ENCODE peak calls at places on chromosomes 5 and 9, in six cellular contexts. X is stomach, R is left ventricle myocardium inferior, B is IMR-90, J is upper lobe of right lung, N is psoas muscle. D is an unnamed sample. For H3K9me3, the result is how much of the 10 kb centered on the place peaks cover.

GRCh38 chr9:88777498-88778312 is 213.6 kb upstream of the S1PR3 start:
- DNase-seq in X (no peak), R (peak), B (peak), J (no peak), N (peak), D (no peak)

GRCh38 chr5:131974622-131974955 is 29.1 kb upstream of the MEIKIN start:
- DNase-seq in X (no peak), R (no peak), B (no peak), J (no peak), N (no peak), D (no peak)

GRCh38 chr5:139698461-139699146 is 50.5 kb downstream of the CXXC5 start:
- DNase-seq in X (peak), R (peak), B (peak), J (peak), N (peak), D (peak)

GRCh38 chr9:95336281-95336680 is 18.8 kb upstream of the FANCC start:
- DNase-seq in X (no peak), R (no peak), B (no peak), J (no peak), N (no peak), D (peak)

GRCh38 chr9:117936185-117936758 is 232.1 kb downstream of the TLR4 start:
- DNase-seq in X (no peak), R (no peak), B (no peak), J (no peak), N (no peak), D (no peak)

GRCh38 chr5:10335711-10336470 is 17.6 kb upstream of the MARCHF6 start:
- DNase-seq in X (no peak), R (no peak), B (no peak), J (no peak), N (no peak), D (peak)

GRCh38 chr5:178206166-178207101 is 2.1 kb downstream of the HNRNPAB start:
- DNase-seq in X (no peak), R (no peak), B (peak), J (no peak), N (no peak), D (peak)

GRCh38 chr9:109416135-109416706 is 81.9 kb downstream of the PTPN3 start:
- DNase-seq in X (no peak), R (no peak), B (no peak), J (no peak), N (no peak), D (no peak)

GRCh38 chr5:178433273-178433775 is 156.9 kb downstream of the COL23A1 start:
- DNase-seq in X (no peak), R (no peak), B (no peak), J (no peak), N (no peak), D (peak)

GRCh38 chr9:125443367-125443766 is 181.7 kb downstream of the GAPVD1 start:
- DNase-seq in X (no peak), R (no peak), B (no peak), J (no peak), N (no peak), D (no peak)

GRCh38 chr9:134807726-134808125 is 72.9 kb upstream of the FCN2 start:
- DNase-seq in X (no peak), R (no peak), B (peak), J (no peak), N (no peak), D (no peak)

GRCh38 chr5:133026664-133027153 is 360 bp upstream of the ZCCHC10 start:
- DNase-seq in X (no peak), R (no peak), B (no peak), J (no peak), N (no peak), D (no peak)

GRCh38 chr5:10248378-10249260 is 1.1 kb downstream of the ATPSCKMT start:
- DNase-seq in X (no peak), R (no peak), B (no peak), J (no peak), N (no peak), D (peak)

GRCh38 chr5:173328896-173329369 is 719 bp upstream of the STC2 start:
- DNase-seq in X (no peak), R (no peak), B (peak), J (no peak), N (no peak), D (peak)

GRCh38 chr5:133111299-133111698 is 59.5 kb downstream of the HSPA4 start:
- DNase-seq in X (peak), R (peak), B (peak), J (peak), N (peak), D (peak)

GRCh38 chr5:16791036-16791705 is 144.9 kb downstream of the MYO10 start:
- DNase-seq in X (no peak), R (no peak), B (peak), J (no peak), N (no peak), D (no peak)

GRCh38 chr9:127801955-127802575 is 617 bp upstream of the FPGS start:
- DNase-seq in X (no peak), R (no peak), B (no peak), J (no peak), N (no peak), D (no peak)
- TF ChIP-seq CTCF in X (no peak), R (peak), B (no peak), J (no peak), N (no peak), D (peak)

GRCh38 chr9:18014556-18014955 is 435.7 kb downstream of the SH3GL2 start:
- DNase-seq in X (no peak), R (no peak), B (peak), J (no peak), N (no peak), D (no peak)
- H3K27ac ChIP-seq in X (no peak), R (no peak), B (no peak), J (no peak), N (no peak), D (no peak)

GRCh38 chr5:162956570-162956969 is 480.8 kb upstream of the CCNG1 start:
- DNase-seq in X (no peak), R (no peak), B (no peak), J (no peak), N (no peak), D (no peak)
- H3K9me3 ChIP-seq in X (under half), R (under half), B (under half), J (under half), N (under half), D (under half)

GRCh38 chr5:59185757-59186385 is 603.0 kb downstream of the RAB3C start:
- DNase-seq in X (no peak), R (no peak), B (no peak), J (no peak), N (no peak), D (no peak)
- TF ChIP-seq CTCF in X (no peak), R (no peak), B (no peak), J (no peak), N (no peak), D (peak)

GRCh38 chr5:43638556-43638955 is 35.6 kb downstream of the NNT start:
- DNase-seq in X (no peak), R (no peak), B (peak), J (no peak), N (no peak), D (no peak)
- H3K27ac ChIP-seq in X (no peak), R (peak), B (no peak), J (no peak), N (peak), D (no peak)

GRCh38 chr5:180935203-180935602 is 36.2 kb downstream of the BTNL8 start:
- DNase-seq in X (no peak), R (no peak), B (no peak), J (no peak), N (no peak), D (no peak)
- H3K9me3 ChIP-seq in X (under half), R (half or more), B (under half), J (under half), N (under half), D (under half)

DNA sequence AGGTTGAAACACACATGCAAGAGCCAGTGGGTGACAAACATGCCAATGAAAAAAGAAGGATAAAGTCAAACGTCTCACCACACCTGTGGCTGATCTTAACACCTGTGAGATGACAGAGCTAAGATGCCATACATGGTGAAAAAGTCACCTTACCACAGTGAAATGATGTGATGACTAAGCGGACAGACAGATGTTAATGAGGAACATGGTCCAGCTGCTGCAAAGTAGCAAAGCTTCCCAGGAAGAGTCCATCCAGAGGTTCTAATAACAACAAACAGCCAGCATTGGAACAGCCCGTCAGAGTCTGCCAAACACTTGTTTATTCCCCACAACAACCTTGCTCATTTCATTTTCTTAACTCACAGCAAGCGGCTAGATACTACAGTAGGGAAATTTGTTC is 1.9 kb downstream of the KIAA1191 start:
- DNase-seq in X (no peak), R (no peak), B (peak), J (no peak), N (no peak), D (no peak)
- TF ChIP-seq CTCF in X (no peak), R (no peak), B (no peak), J (no peak), N (no peak), D (no peak)

D was measured in endodermal cell.